ENCODE peak calls at places on chromosome 17, in six cellular contexts. X is body of pancreas, P is pancreas, H is ascending aorta, J is spleen, T is heart left ventricle. W is an unnamed sample.

GRCh38 chr17:74031314-74032080 is 172.0 kb upstream of the RPL38 start:
- DNase-seq in X (no peak), P (no peak), H (no peak), J (no peak), T (no peak), W (no peak)

GRCh38 chr17:31508310-31509094 is 117.0 kb downstream of the RAB11FIP4 start:
- DNase-seq in X (no peak), P (no peak), H (no peak), J (peak), T (no peak), W (peak)

GRCh38 chr17:32739722-32740121 is 137.2 kb downstream of the MYO1D start:
- DNase-seq in X (no peak), P (no peak), H (no peak), J (no peak), T (no peak), W (no peak)

GRCh38 chr17:71237903-71238538 is 882.8 kb upstream of the SOX9 start:
- DNase-seq in X (no peak), P (no peak), H (no peak), J (no peak), T (no peak), W (no peak)

GRCh38 chr17:27981978-27982377 is 60.5 kb upstream of the NLK start:
- DNase-seq in X (no peak), P (no peak), H (no peak), J (no peak), T (no peak), W (no peak)

GRCh38 chr17:61639818-61640217 is 48.8 kb upstream of the NACA2 start:
- DNase-seq in X (no peak), P (no peak), H (no peak), J (no peak), T (no peak), W (no peak)

GRCh38 chr17:67399676-67400075 is 22.6 kb downstream of the PITPNC1 start:
- DNase-seq in X (no peak), P (no peak), H (no peak), J (no peak), T (no peak), W (no peak)

GRCh38 chr17:31394544-31394943 is 3.1 kb downstream of the RAB11FIP4 start:
- DNase-seq in X (peak), P (peak), H (peak), J (peak), T (peak), W (peak)

GRCh38 chr17:16872836-16873653 is 98.9 kb downstream of the TNFRSF13B start:
- DNase-seq in X (peak), P (no peak), H (peak), J (peak), T (no peak), W (peak)

GRCh38 chr17:4852504-4853075 is 19.4 kb downstream of the MINK1 start:
- DNase-seq in X (no peak), P (peak), H (no peak), J (no peak), T (no peak), W (no peak)

GRCh38 chr17:40803617-40804082 is 3.9 kb upstream of the KRT28 start:
- DNase-seq in X (peak), P (peak), H (peak), J (peak), T (peak), W (peak)

GRCh38 chr17:64243340-64243739 is 19.7 kb downstream of the TEX2 start:
- DNase-seq in X (no peak), P (no peak), H (no peak), J (no peak), T (no peak), W (no peak)

GRCh38 chr17:35809855-35810461 is 674 bp downstream of the TAF15 start:
- DNase-seq in X (no peak), P (no peak), H (no peak), J (no peak), T (no peak), W (no peak)

GRCh38 chr17:36149296-36149820 is 27.1 kb downstream of the TBC1D3B start:
- DNase-seq in X (peak), P (no peak), H (peak), J (no peak), T (peak), W (no peak)

GRCh38 chr17:29390856-29391631 is 881 bp downstream of the TAOK1 start:
- DNase-seq in X (peak), P (peak), H (peak), J (peak), T (no peak), W (peak)

GRCh38 chr17:33521784-33522183 is 228.7 kb upstream of the ASIC2 start:
- DNase-seq in X (no peak), P (no peak), H (no peak), J (no peak), T (no peak), W (peak)

GRCh38 chr17:48570325-48571023 is 7.7 kb downstream of the HOXB4 start:
- DNase-seq in X (no peak), P (no peak), H (no peak), J (no peak), T (no peak), W (no peak)

GRCh38 chr17:80010283-80010858 is 25.3 kb downstream of the TBC1D16 start:
- DNase-seq in X (no peak), P (no peak), H (no peak), J (peak), T (no peak), W (no peak)

GRCh38 chr17:43536236-43537088 is 9.7 kb downstream of the ETV4 start:
- DNase-seq in X (no peak), P (no peak), H (no peak), J (peak), T (no peak), W (peak)

GRCh38 chr17:55067697-55068439 is 99.3 kb downstream of the STXBP4 start:
- DNase-seq in X (no peak), P (no peak), H (no peak), J (no peak), T (no peak), W (no peak)

GRCh38 chr17:9173386-9173983 is 152.2 kb downstream of the NTN1 start:
- DNase-seq in X (no peak), P (no peak), H (no peak), J (no peak), T (no peak), W (no peak)

GRCh38 chr17:66255112-66255511 is 25.9 kb upstream of the APOH start:
- DNase-seq in X (no peak), P (peak), H (no peak), J (no peak), T (no peak), W (peak)

GRCh38 chr17:76726766-76727718 is at the start of gene METTL23:
- DNase-seq in X (peak), P (peak), H (peak), J (peak), T (peak), W (peak)

GRCh38 chr17:50018909-50019308 is 23.9 kb upstream of the DLX3 start:
- DNase-seq in X (no peak), P (no peak), H (no peak), J (no peak), T (no peak), W (no peak)

GRCh38 chr17:49928826-49929475 is 40.0 kb upstream of the DLX4 start:
- DNase-seq in X (no peak), P (no peak), H (no peak), J (no peak), T (no peak), W (no peak)

GRCh38 chr17:31488264-31488981 is 96.9 kb downstream of the RAB11FIP4 start:
- DNase-seq in X (peak), P (peak), H (no peak), J (peak), T (peak), W (peak)

GRCh38 chr17:82386256-82386831 is 14.8 kb downstream of the UTS2R start:
- DNase-seq in X (no peak), P (no peak), H (no peak), J (no peak), T (peak), W (no peak)

GRCh38 chr17:44543213-44543904 is 13.9 kb upstream of the FZD2 start:
- DNase-seq in X (no peak), P (no peak), H (no peak), J (no peak), T (no peak), W (peak)
- H3K4me3 ChIP-seq in X (no peak), P (no peak), H (no peak), J (no peak), T (no peak), W (peak)

GRCh38 chr17:47230864-47231263 is 21.7 kb downstream of the MYL4 start:
- DNase-seq in X (no peak), P (no peak), H (no peak), J (no peak), T (no peak), W (no peak)

GRCh38 chr17:47227862-47228261 is 18.7 kb downstream of the MYL4 start:
- DNase-seq in X (no peak), P (no peak), H (no peak), J (no peak), T (no peak), W (no peak)

GRCh38 chr17:47231866-47232265 is 21.8 kb upstream of the ITGB3 start:
- DNase-seq in X (no peak), P (no peak), H (no peak), J (no peak), T (no peak), W (no peak)

GRCh38 chr17:47231334-47231733 is 22.2 kb downstream of the MYL4 start:
- DNase-seq in X (no peak), P (no peak), H (no peak), J (no peak), T (no peak), W (no peak)

DNA sequence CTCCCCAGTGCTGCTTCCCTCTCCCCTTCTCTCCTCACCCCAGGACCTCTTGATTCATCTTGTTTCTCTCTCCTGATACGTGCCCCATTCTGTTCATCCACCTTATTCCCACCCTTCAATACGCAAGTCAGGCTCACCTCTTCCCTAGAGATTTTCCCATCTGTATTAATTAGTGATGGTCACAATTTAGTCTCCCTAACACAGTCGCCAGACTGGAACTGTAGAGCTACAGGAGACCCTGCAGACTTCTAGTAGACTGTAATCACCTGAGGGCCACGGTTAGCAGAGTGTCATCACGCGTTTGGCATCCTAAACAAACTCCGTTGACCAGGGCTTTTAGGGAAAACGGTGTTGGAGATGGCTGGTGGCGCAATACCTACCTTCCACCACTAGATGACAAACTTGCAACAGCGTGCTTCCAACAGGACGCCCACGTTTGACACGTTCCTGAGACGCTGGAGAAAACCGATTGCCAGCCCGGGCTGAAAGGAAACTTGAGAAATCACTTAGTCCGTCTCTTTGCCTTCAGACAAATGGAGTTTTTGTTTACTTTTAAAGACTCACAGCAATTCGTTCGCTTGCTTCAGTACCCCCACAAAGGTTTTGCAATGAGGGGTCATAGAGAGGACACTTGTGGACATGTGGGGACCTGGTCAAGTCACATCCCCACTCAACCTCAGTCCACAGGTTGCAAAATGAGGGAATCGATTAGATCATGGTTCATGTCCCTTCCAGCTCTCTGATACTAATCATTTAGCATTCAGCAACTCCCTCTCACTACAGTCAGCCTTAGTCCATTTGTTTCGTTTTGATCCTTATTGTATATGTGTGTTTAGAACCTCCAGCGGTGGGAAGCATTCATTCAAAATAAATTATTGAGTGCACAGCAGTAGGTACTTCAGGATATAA is 20.6 kb downstream of the MYL4 start:
- DNase-seq in X (peak), P (peak), H (peak), J (peak), T (peak), W (peak)
- H3K4me3 ChIP-seq in X (no peak), P (peak), H (peak), J (no peak), T (no peak), W (no peak)

GRCh38 chr17:1229354-1229890 is 40.8 kb upstream of the BHLHA9 start:
- DNase-seq in X (peak), P (no peak), H (peak), J (peak), T (peak), W (peak)
- H3K4me3 ChIP-seq in X (no peak), P (peak), H (peak), J (peak), T (peak), W (peak)

DNA sequence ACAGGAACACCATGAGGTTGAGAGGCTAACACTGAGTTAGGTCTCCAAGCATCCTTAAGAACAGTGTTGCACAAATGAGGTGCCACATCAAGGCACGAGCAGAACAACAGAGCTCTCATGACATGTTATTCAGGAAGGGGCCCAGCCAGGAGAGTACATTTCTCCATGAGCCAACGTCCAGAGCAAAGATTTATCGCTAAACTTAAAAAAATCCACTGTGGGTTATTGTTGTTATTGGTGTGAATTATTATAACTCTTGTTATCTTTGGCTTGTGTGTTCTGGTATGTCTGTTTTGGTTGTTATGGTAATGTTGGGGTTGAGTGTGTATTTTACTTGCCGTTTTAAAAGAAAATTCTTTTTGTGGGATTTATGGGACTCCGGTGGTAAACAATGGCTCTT is 68.9 kb upstream of the MSI2 start:
- DNase-seq in X (no peak), P (no peak), H (no peak), J (no peak), T (no peak), W (no peak)
- H3K4me3 ChIP-seq in X (no peak), P (no peak), H (no peak), J (no peak), T (no peak), W (no peak)

DNA sequence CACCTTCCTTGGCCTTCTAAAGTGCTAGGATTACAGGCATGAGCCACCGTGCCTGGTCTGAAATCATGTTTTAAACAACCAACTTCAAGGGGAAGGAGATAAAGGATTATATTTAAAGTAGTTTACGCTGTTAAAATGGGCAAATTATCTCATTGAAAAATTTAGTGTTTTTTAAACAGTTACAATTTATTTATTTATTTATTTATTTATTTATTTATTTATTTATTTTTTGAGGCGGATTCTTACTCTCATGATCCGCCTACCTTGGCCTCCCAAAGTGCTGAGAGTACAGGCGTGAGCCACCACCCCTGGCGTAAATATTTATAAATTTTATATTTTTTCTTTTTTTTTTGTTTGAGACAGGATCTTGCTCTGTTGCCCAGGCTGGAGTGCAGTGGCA is 22.2 kb downstream of the CDK12 start:
- DNase-seq in X (no peak), P (no peak), H (no peak), J (no peak), T (no peak), W (no peak)
- H3K4me3 ChIP-seq in X (no peak), P (no peak), H (no peak), J (no peak), T (no peak), W (no peak)

GRCh38 chr17:45225964-45226530 is 4.4 kb downstream of the FMNL1 start:
- DNase-seq in X (peak), P (no peak), H (peak), J (peak), T (peak), W (no peak)

GRCh38 chr17:45228121-45228941 is 6.6 kb downstream of the FMNL1 start:
- DNase-seq in X (no peak), P (peak), H (no peak), J (peak), T (peak), W (no peak)

GRCh38 chr17:45227631-45228120 is 6.0 kb downstream of the FMNL1 start:
- DNase-seq in X (no peak), P (no peak), H (no peak), J (peak), T (peak), W (no peak)

GRCh38 chr17:45226620-45227019 is 4.9 kb downstream of the FMNL1 start:
- DNase-seq in X (no peak), P (no peak), H (no peak), J (no peak), T (no peak), W (no peak)

GRCh38 chr17:45227101-45227591 is 5.5 kb downstream of the FMNL1 start:
- DNase-seq in X (no peak), P (no peak), H (no peak), J (peak), T (peak), W (no peak)
- H3K4me3 ChIP-seq in X (no peak), P (no peak), H (no peak), J (peak), T (no peak), W (no peak)

W was measured in GM23338.